ENCODE peak calls at places on chromosomes 3 and 15, in nine cellular contexts. One of them, this sample, is unnamed.

GRCh38 chr3:109188726-109189125 is 52.2 kb downstream of the C3orf85 start:
- DNase-seq in cardiac muscle cell: no peak
- DNase-seq in PC-3: no peak
- DNase-seq in HFF-Myc: no peak
- DNase-seq in tibial artery: no peak
- DNase-seq in A549: no peak
- DNase-seq in AG04450: no peak
- DNase-seq in psoas muscle: no peak
- DNase-seq in heart right ventricle: no peak
- DNase-seq in this sample: peak; percentile 7

GRCh38 chr3:60912876-60913275 is 338.4 kb downstream of the FHIT start:
- DNase-seq in cardiac muscle cell: no peak
- DNase-seq in PC-3: peak; percentile 47
- DNase-seq in HFF-Myc: no peak
- DNase-seq in tibial artery: no peak
- DNase-seq in A549: peak; percentile 22
- DNase-seq in AG04450: no peak
- DNase-seq in psoas muscle: no peak
- DNase-seq in heart right ventricle: no peak
- DNase-seq in this sample: no peak

GRCh38 chr3:167228135-167228534 is 152.0 kb downstream of the ZBBX start:
- DNase-seq in cardiac muscle cell: peak; percentile 0
- DNase-seq in PC-3: peak; percentile 75
- DNase-seq in HFF-Myc: no peak
- DNase-seq in tibial artery: no peak
- DNase-seq in A549: no peak
- DNase-seq in AG04450: peak; percentile 2
- DNase-seq in psoas muscle: no peak
- DNase-seq in heart right ventricle: no peak
- DNase-seq in this sample: no peak

GRCh38 chr3:2166552-2166951 is 67.9 kb downstream of the CNTN4 start:
- DNase-seq in cardiac muscle cell: no peak
- DNase-seq in PC-3: no peak
- DNase-seq in HFF-Myc: no peak
- DNase-seq in tibial artery: no peak
- DNase-seq in A549: peak; percentile 6
- DNase-seq in AG04450: no peak
- DNase-seq in psoas muscle: no peak
- DNase-seq in heart right ventricle: no peak
- DNase-seq in this sample: no peak

GRCh38 chr3:48157215-48157840 is 30.9 kb downstream of the CDC25A start:
- DNase-seq in cardiac muscle cell: peak; percentile 26
- DNase-seq in PC-3: peak; percentile 87
- DNase-seq in HFF-Myc: no peak
- DNase-seq in tibial artery: no peak
- DNase-seq in A549: peak; percentile 22
- DNase-seq in AG04450: no peak
- DNase-seq in psoas muscle: no peak
- DNase-seq in heart right ventricle: no peak
- DNase-seq in this sample: no peak

GRCh38 chr3:23183731-23184130 is 19.4 kb upstream of the UBE2E2 start:
- DNase-seq in cardiac muscle cell: peak; percentile 74
- DNase-seq in PC-3: peak; percentile 81
- DNase-seq in HFF-Myc: peak; percentile 30
- DNase-seq in tibial artery: no peak
- DNase-seq in A549: peak; percentile 67
- DNase-seq in AG04450: no peak
- DNase-seq in psoas muscle: no peak
- DNase-seq in heart right ventricle: peak; percentile 36
- DNase-seq in this sample: no peak

GRCh38 chr15:65212097-65212496 is 824 bp upstream of the CILP start:
- DNase-seq in cardiac muscle cell: no peak
- DNase-seq in PC-3: no peak
- DNase-seq in HFF-Myc: no peak
- DNase-seq in tibial artery: no peak
- DNase-seq in A549: peak; percentile 54
- DNase-seq in AG04450: no peak
- DNase-seq in psoas muscle: no peak
- DNase-seq in heart right ventricle: no peak
- DNase-seq in this sample: peak; percentile 38

GRCh38 chr3:179068779-179069530 is 2.7 kb downstream of the ZMAT3 start:
- DNase-seq in cardiac muscle cell: peak; percentile 47
- DNase-seq in PC-3: peak; percentile 30
- DNase-seq in HFF-Myc: no peak
- DNase-seq in tibial artery: no peak
- DNase-seq in A549: peak; percentile 35
- DNase-seq in AG04450: no peak
- DNase-seq in psoas muscle: no peak
- DNase-seq in heart right ventricle: no peak
- DNase-seq in this sample: peak; percentile 52

GRCh38 chr3:71250026-71250425 is 333.5 kb downstream of the FOXP1 start:
- DNase-seq in cardiac muscle cell: no peak
- DNase-seq in PC-3: no peak
- DNase-seq in HFF-Myc: no peak
- DNase-seq in tibial artery: no peak
- DNase-seq in A549: no peak
- DNase-seq in AG04450: no peak
- DNase-seq in psoas muscle: no peak
- DNase-seq in heart right ventricle: no peak
- DNase-seq in this sample: no peak

GRCh38 chr3:110246796-110247369 is 824.7 kb upstream of the NECTIN3 start:
- DNase-seq in cardiac muscle cell: peak; percentile 19
- DNase-seq in PC-3: no peak
- DNase-seq in HFF-Myc: no peak
- DNase-seq in tibial artery: no peak
- DNase-seq in A549: no peak
- DNase-seq in AG04450: no peak
- DNase-seq in psoas muscle: no peak
- DNase-seq in heart right ventricle: no peak
- DNase-seq in this sample: no peak

GRCh38 chr15:66705277-66705927 is 3.4 kb downstream of the SMAD6 start:
- DNase-seq in cardiac muscle cell: no peak
- DNase-seq in PC-3: no peak
- DNase-seq in HFF-Myc: no peak
- DNase-seq in tibial artery: no peak
- DNase-seq in A549: no peak
- DNase-seq in AG04450: no peak
- DNase-seq in psoas muscle: no peak
- DNase-seq in heart right ventricle: no peak
- DNase-seq in this sample: no peak
- H3K4me3 ChIP-seq in cardiac muscle cell: peak overlapping the region; percentile 100
- H3K4me3 ChIP-seq in PC-3: peak overlapping the region; percentile 81
- H3K4me3 ChIP-seq in HFF-Myc: peak overlapping the region; percentile 74
- H3K4me3 ChIP-seq in tibial artery: peak overlapping the region; percentile 84
- H3K4me3 ChIP-seq in A549: peak overlapping the region; percentile 90
- H3K4me3 ChIP-seq in AG04450: peak overlapping the region; percentile 78
- H3K4me3 ChIP-seq in psoas muscle: peak overlapping the region; percentile 85
- H3K4me3 ChIP-seq in heart right ventricle: peak overlapping the region; percentile 85
- H3K4me3 ChIP-seq in this sample: peak overlapping the region; percentile 72

DNA sequence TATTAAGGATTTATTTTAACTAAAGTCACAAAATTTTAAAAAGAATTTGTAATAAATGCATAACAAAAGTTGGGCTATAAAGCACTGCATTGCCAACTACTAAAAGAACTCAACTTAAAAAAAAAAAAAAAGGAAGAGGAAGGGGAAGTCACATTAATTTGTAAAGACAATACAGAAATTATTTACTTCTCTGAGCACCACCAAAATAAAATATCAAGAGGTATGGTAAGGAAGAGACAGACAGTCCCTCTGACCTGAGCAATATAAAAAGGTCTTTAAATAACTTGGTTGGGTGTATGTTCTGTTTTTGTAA is 83.5 kb downstream of the UACA start:
- DNase-seq in cardiac muscle cell: no peak
- DNase-seq in PC-3: no peak
- DNase-seq in HFF-Myc: no peak
- DNase-seq in tibial artery: no peak
- DNase-seq in A549: no peak
- DNase-seq in AG04450: no peak
- DNase-seq in psoas muscle: no peak
- DNase-seq in heart right ventricle: no peak
- DNase-seq in this sample: no peak
- TF ChIP-seq CTCF in cardiac muscle cell: no peak
- TF ChIP-seq CTCF in PC-3: no peak
- TF ChIP-seq CTCF in HFF-Myc: no peak
- TF ChIP-seq CTCF in tibial artery: no peak
- TF ChIP-seq CTCF in A549: no peak
- TF ChIP-seq CTCF in AG04450: no peak
- TF ChIP-seq CTCF in psoas muscle: no peak
- TF ChIP-seq CTCF in heart right ventricle: no peak
- TF ChIP-seq CTCF in this sample: no peak

DNA sequence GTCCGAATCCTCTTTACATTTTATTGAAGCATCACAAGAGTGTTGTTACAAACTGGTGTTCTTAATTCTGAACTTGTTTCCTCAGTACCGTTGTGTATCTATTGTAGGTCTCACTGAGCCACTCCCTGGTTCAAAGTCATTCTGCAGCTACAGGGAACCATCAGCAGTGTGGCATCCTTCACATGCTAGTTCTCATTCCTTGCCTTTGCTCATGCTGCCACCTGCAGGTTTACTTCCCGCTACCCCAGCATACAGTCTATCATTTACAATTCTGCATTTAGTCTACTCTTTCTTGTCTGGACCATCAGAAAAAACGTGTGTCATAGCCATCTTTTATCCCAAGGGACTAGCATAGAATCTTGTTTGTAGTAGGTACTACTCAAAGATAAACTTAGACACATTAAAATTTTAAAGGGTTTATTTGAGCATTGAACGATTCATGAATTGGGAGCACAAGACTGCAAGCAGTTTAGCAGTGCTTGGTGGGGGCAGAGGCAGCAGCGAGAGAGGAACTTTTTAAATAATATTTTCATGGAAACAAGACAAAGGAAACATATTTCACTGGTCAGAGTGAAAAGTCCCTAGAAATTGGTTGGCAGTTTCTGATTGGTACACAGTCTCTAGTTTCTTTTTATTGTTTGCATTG is 402.1 kb downstream of the CADM2 start:
- DNase-seq in cardiac muscle cell: peak; percentile 11
- DNase-seq in PC-3: peak; percentile 83
- DNase-seq in HFF-Myc: no peak
- DNase-seq in tibial artery: no peak
- DNase-seq in A549: peak; percentile 73
- DNase-seq in AG04450: no peak
- DNase-seq in psoas muscle: no peak
- DNase-seq in heart right ventricle: no peak
- DNase-seq in this sample: peak; percentile 79
- H3K4me3 ChIP-seq in cardiac muscle cell: no peak overlapping the region
- H3K4me3 ChIP-seq in PC-3: no peak overlapping the region
- H3K4me3 ChIP-seq in HFF-Myc: no peak overlapping the region
- H3K4me3 ChIP-seq in tibial artery: no peak overlapping the region
- H3K4me3 ChIP-seq in A549: no peak overlapping the region
- H3K4me3 ChIP-seq in AG04450: no peak overlapping the region
- H3K4me3 ChIP-seq in psoas muscle: no peak overlapping the region
- H3K4me3 ChIP-seq in heart right ventricle: no peak overlapping the region
- H3K4me3 ChIP-seq in this sample: peak overlapping the region; percentile 34

GRCh38 chr3:39284457-39284881 is 4.6 kb upstream of the CX3CR1 start:
- DNase-seq in cardiac muscle cell: peak; percentile 10
- DNase-seq in PC-3: no peak
- DNase-seq in HFF-Myc: no peak
- DNase-seq in tibial artery: no peak
- DNase-seq in A549: no peak
- DNase-seq in AG04450: no peak
- DNase-seq in psoas muscle: no peak
- DNase-seq in heart right ventricle: no peak
- DNase-seq in this sample: no peak

GRCh38 chr3:39279745-39280517 is at the start of gene CX3CR1:
- DNase-seq in cardiac muscle cell: no peak
- DNase-seq in PC-3: no peak
- DNase-seq in HFF-Myc: no peak
- DNase-seq in tibial artery: no peak
- DNase-seq in A549: no peak
- DNase-seq in AG04450: no peak
- DNase-seq in psoas muscle: peak; percentile 74
- DNase-seq in heart right ventricle: no peak
- DNase-seq in this sample: no peak

GRCh38 chr3:39280569-39280968 is 733 bp upstream of the CX3CR1 start:
- DNase-seq in cardiac muscle cell: no peak
- DNase-seq in PC-3: no peak
- DNase-seq in HFF-Myc: no peak
- DNase-seq in tibial artery: no peak
- DNase-seq in A549: no peak
- DNase-seq in AG04450: no peak
- DNase-seq in psoas muscle: no peak
- DNase-seq in heart right ventricle: no peak
- DNase-seq in this sample: no peak

GRCh38 chr3:39278616-39278935 is 1.3 kb downstream of the CX3CR1 start:
- DNase-seq in cardiac muscle cell: no peak
- DNase-seq in PC-3: no peak
- DNase-seq in HFF-Myc: no peak
- DNase-seq in tibial artery: no peak
- DNase-seq in A549: no peak
- DNase-seq in AG04450: no peak
- DNase-seq in psoas muscle: no peak
- DNase-seq in heart right ventricle: no peak
- DNase-seq in this sample: no peak

DNA sequence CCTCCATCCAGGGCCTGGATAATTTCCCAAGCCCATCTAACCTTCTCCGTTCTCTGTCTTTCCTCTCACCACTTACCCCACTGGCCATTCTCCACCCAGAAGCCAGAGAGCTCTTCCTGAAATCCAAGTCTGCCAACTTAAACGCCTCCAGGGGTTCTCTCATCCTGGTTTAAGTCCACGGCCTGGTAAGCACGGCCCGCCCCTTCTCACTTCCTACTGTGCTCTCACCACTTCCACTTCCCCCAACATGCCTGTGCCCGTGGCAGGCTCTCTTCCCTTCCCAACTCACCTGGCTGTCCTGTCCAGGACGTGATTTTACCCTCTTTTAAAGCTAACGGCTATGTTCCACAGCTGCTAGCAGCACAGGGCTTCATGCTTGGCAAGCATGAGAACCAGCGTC is 1.7 kb upstream of the CX3CR1 start:
- DNase-seq in cardiac muscle cell: no peak
- DNase-seq in PC-3: no peak
- DNase-seq in HFF-Myc: no peak
- DNase-seq in tibial artery: no peak
- DNase-seq in A549: no peak
- DNase-seq in AG04450: no peak
- DNase-seq in psoas muscle: no peak
- DNase-seq in heart right ventricle: no peak
- DNase-seq in this sample: no peak
- TF ChIP-seq CTCF in cardiac muscle cell: no peak
- TF ChIP-seq CTCF in PC-3: no peak
- TF ChIP-seq CTCF in HFF-Myc: no peak
- TF ChIP-seq CTCF in tibial artery: no peak
- TF ChIP-seq CTCF in A549: no peak
- TF ChIP-seq CTCF in AG04450: no peak
- TF ChIP-seq CTCF in psoas muscle: no peak
- TF ChIP-seq CTCF in heart right ventricle: no peak
- TF ChIP-seq CTCF in this sample: no peak

This sample was measured in BE2C.